ENCODE peak calls at places on chromosomes 2 and 18, in four cellular contexts. H is A549, Z is K562, L is GM12878. X is an unnamed sample.

GRCh38 chr2:162301151-162301804 is 17.2 kb downstream of the IFIH1 start:
- DNase-seq in H (peak; percentile 60), Z (peak; percentile 16), L (no peak), X (peak; percentile 37)

GRCh38 chr2:239767016-239767905 is 257.9 kb downstream of the NDUFA10 start:
- DNase-seq in H (no peak), Z (no peak), L (no peak), X (no peak)

GRCh38 chr2:197993830-197994229 is 189.4 kb downstream of the PLCL1 start:
- DNase-seq in H (no peak), Z (no peak), L (no peak), X (no peak)

GRCh38 chr2:214537929-214538328 is 127.1 kb downstream of the VWC2L start:
- DNase-seq in H (no peak), Z (no peak), L (no peak), X (no peak)

GRCh38 chr2:88885275-88885674 is 193.8 kb downstream of the RPIA start:
- DNase-seq in H (no peak), Z (no peak), L (no peak), X (no peak)

GRCh38 chr2:182638652-182639051 is 77.4 kb upstream of the DNAJC10 start:
- DNase-seq in H (no peak), Z (no peak), L (no peak), X (no peak)

GRCh38 chr2:33529771-33530481 is 53.5 kb downstream of the RASGRP3 start:
- DNase-seq in H (peak; percentile 48), Z (peak; percentile 10), L (peak; percentile 28), X (no peak)

GRCh38 chr2:48131503-48132293 is 225.4 kb upstream of the FBXO11 start:
- DNase-seq in H (no peak), Z (no peak), L (no peak), X (peak; percentile 49)

GRCh38 chr2:26735883-26736588 is 28.0 kb upstream of the SLC35F6 start:
- DNase-seq in H (peak; percentile 43), Z (no peak), L (no peak), X (peak; percentile 57)

GRCh38 chr2:142131016-142131714 is at the start of gene LRP1B:
- DNase-seq in H (no peak), Z (no peak), L (no peak), X (peak; percentile 40)

GRCh38 chr2:136327162-136327852 is 209.4 kb upstream of the CXCR4 start:
- DNase-seq in H (peak; percentile 27), Z (peak; percentile 21), L (peak; percentile 71), X (peak; percentile 38)

GRCh38 chr2:10036095-10036879 is 7.1 kb upstream of the KLF11 start:
- DNase-seq in H (peak; percentile 84), Z (no peak), L (no peak), X (peak; percentile 87)

GRCh38 chr18:79372991-79373390 is 22.7 kb upstream of the NFATC1 start:
- DNase-seq in H (no peak), Z (no peak), L (no peak), X (no peak)

GRCh38 chr2:57890462-57890861 is 156.1 kb upstream of the VRK2 start:
- DNase-seq in H (peak; percentile 22), Z (no peak), L (no peak), X (no peak)

GRCh38 chr18:62486290-62486964 is 36.4 kb upstream of the ZCCHC2 start:
- DNase-seq in H (peak; percentile 27), Z (peak; percentile 35), L (no peak), X (no peak)

GRCh38 chr2:7966032-7966431 is 715.8 kb upstream of the ID2 start:
- DNase-seq in H (no peak), Z (no peak), L (no peak), X (peak; percentile 80)

GRCh38 chr2:96580771-96581170 is 44.2 kb downstream of the ARID5A start:
- DNase-seq in H (peak; percentile 46), Z (peak; percentile 41), L (no peak), X (peak; percentile 20)

GRCh38 chr2:169799555-169799954 is 884 bp downstream of the SSB start:
- DNase-seq in H (no peak), Z (no peak), L (no peak), X (peak; percentile 35)
- TF ChIP-seq CHD2 in H (no peak), Z (no peak), L (no peak), X (no peak)

GRCh38 chr18:41353726-41354125 is 601.3 kb upstream of the PIK3C3 start:
- DNase-seq in H (no peak), Z (no peak), L (no peak), X (no peak)

GRCh38 chr18:41354151-41354550 is 600.9 kb upstream of the PIK3C3 start:
- DNase-seq in H (no peak), Z (no peak), L (no peak), X (no peak)

GRCh38 chr18:41347057-41347456 is 608.0 kb upstream of the PIK3C3 start:
- DNase-seq in H (no peak), Z (no peak), L (no peak), X (no peak)

DNA sequence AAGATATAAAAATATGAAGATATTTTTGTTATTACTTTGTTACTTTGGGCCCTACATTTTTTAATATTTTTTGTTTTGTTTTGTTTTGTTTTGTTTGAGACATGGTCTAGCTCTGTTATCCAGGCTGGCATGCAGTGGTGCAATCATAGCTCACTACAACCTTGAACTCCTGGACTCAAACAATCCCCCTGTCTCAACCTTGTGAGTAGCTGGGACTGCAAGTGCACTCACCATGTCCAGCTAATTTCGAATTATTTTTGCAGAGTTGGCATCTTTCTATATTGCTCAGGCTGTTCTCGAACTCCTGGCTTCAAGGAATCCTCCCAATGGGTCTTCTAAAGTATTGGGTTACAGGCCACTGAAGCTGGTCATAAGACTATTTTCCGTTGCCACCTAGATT is 603.6 kb upstream of the PIK3C3 start:
- DNase-seq in H (no peak), Z (no peak), L (no peak), X (no peak)
- TF ChIP-seq USF2 in H (no peak), Z (no peak), L (no peak), X (no peak)

DNA sequence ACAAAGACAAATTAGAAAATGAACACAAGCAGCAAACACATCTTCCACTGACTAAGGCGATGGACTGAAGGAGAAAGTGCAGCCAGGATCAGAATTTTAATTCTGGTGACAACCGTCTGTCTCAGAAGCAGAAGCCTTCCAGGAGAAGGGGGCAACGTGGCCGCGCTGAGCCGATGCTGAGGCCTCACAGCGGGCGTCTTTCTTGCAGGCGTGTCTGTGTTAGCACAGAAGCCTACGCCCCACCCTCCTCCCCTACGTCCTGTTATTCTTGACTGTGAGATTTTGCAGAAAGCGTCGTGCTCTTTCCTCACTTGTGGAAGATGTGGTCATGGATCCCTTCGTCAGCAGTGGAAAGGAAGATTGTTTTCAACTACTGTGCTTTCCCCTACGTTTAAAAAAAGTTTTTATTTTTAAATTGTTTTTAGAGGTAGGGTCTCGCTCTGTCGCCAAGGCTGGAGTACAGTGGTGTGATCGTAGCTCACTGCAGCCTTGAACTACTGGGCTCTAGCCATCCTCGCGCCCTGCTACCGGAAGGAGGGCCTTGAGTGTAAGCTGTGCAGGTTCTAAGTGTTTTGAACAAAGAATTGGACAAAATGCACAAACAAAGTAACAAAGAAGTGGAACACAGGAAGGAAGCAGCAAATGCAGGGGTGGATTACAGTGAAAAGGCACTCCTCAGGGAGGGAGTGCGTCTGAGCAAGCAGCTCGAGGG is 422.0 kb downstream of the GALR1 start:
- DNase-seq in H (no peak), Z (no peak), L (no peak), X (no peak)
- TF ChIP-seq RCOR1 in H (no peak), Z (no peak), L (no peak), X (no peak)

GRCh38 chr2:174025271-174026121 is 60.3 kb upstream of the SP3 start:
- DNase-seq in H (no peak), Z (no peak), L (no peak), X (peak; percentile 76)

GRCh38 chr2:174024524-174025270 is 59.5 kb upstream of the SP3 start:
- DNase-seq in H (no peak), Z (no peak), L (no peak), X (no peak)

GRCh38 chr2:174021056-174021656 is 56.0 kb upstream of the SP3 start:
- DNase-seq in H (no peak), Z (no peak), L (no peak), X (no peak)

GRCh38 chr2:174023591-174024523 is 58.7 kb upstream of the SP3 start:
- DNase-seq in H (peak; percentile 67), Z (no peak), L (no peak), X (peak; percentile 81)

DNA sequence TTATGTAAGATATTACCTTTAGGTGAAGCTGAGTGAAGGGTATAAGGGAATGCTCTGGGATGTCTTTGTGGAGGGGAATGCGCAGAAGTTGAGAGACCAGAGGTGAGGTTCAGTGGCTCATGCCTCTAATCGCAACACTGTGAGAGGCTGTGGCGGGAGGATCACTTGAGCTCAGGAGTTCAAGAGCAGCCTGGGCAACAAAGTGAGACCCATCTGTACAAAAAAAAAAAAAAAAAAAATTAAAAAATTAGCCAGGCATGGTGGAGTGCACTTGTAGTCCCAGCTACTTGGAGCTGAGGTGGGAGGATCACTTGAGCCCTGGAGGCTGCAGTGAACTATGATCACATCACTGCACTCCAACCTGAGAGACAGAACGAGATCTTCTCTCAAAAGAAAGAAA is 57.3 kb upstream of the SP3 start:
- DNase-seq in H (no peak), Z (no peak), L (no peak), X (no peak)
- TF ChIP-seq CHD2 in H (no peak), Z (no peak), L (no peak), X (no peak)

GRCh38 chr2:84534225-84534624 is 17.9 kb downstream of the DNAH6 start:
- DNase-seq in H (no peak), Z (no peak), L (no peak), X (no peak)
- TF ChIP-seq USF2 in H (no peak), Z (no peak), L (no peak), X (no peak)

DNA sequence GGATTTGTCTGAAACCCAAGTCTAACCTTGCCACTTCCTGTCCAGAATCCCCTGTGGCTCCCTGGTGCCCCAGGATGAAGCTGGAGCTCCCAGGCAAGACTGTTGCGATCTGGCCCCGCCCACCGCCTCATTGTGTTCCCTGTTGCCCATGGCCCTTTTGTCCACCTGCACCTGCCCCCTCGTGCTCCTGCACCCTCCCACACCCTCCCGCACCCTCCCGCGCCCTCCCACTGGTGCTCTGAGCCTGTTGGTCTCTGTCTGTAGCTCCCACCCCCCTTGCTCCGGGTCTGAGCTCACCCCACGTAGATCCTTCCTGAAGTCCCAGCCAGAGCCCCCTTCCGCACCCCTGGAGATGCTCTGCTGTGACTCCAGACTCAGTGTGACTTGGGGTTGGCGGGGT is 244.4 kb downstream of the ATAD2B start:
- DNase-seq in H (no peak), Z (no peak), L (no peak), X (no peak)
- TF ChIP-seq RCOR1 in H (no peak), Z (no peak), L (no peak), X (no peak)

DNA sequence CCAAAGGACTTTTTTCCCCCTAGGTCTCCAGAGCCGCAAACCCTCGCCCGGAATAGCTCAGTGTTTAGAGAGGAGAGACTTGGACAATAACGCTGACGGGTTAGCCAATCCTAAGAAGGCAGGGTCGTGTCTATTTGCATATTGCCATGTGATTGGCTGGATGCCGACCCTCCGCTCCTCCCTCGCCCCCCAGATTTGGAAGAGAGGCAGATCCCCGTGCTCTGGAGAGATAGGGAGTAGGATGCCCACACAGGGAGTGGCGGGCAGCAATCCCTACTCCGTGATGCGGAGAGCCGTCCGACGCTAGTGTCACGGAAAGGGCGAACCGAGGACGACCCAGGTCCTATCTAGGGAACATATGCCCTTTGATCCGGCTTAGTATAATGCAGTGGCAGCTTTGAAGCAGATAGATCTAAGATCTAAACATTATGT is 1.4 kb downstream of the WNT6 start:
- DNase-seq in H (no peak), Z (peak; percentile 81), L (no peak), X (peak; percentile 92)
- TF ChIP-seq CHD2 in H (no peak), Z (no peak), L (no peak), X (peak; percentile 10)

DNA sequence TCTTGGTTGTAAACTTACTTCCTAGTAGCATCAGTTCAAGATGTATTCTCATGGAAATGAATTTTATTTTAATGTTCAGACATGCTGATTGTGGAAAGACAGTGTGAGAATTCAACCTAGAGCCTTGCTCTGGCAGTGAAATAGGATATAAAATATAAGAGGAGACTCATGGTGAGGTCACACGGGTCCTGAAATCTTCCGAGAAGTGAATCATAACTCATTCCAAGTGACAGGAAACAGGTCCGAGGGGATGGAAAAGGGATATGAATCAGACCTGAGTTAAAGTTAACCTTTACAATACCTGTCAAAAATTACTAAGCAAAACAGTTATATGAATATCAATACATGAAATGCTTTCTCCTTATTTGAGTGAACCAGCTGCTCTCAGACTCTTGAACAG is 185.2 kb upstream of the LRRTM1 start:
- DNase-seq in H (peak; percentile 4), Z (no peak), L (no peak), X (no peak)
- TF ChIP-seq USF2 in H (no peak), Z (no peak), L (no peak), X (no peak)